ENCODE peak calls at places on chromosome 1, in four cellular contexts. One of them, this sample, is unnamed.

GRCh38 chr1:224897501-224897900 is 32.0 kb upstream of the DNAH14 start:
- DNase-seq in CD4-positive, alpha-beta memory T cell: no peak
- DNase-seq in heart right ventricle: no peak
- DNase-seq in effector memory CD4-positive, alpha-beta T cell: no peak
- DNase-seq in this sample: no peak

GRCh38 chr1:67771776-67772175 is 61.5 kb downstream of the GNG12 start:
- DNase-seq in heart right ventricle: no peak
- DNase-seq in effector memory CD4-positive, alpha-beta T cell: no peak
- DNase-seq in CD4-positive, alpha-beta memory T cell: no peak
- DNase-seq in this sample: no peak

GRCh38 chr1:182389619-182390047 is 2.0 kb downstream of the GLUL start:
- DNase-seq in effector memory CD4-positive, alpha-beta T cell: no peak
- DNase-seq in heart right ventricle: peak
- DNase-seq in CD4-positive, alpha-beta memory T cell: no peak
- DNase-seq in this sample: no peak

GRCh38 chr1:107141491-107142369 is 891 bp downstream of the NTNG1 start:
- DNase-seq in CD4-positive, alpha-beta memory T cell: peak
- DNase-seq in effector memory CD4-positive, alpha-beta T cell: no peak
- DNase-seq in heart right ventricle: no peak
- DNase-seq in this sample: no peak

GRCh38 chr1:200442537-200443169 is 32.8 kb upstream of the ZNF281 start:
- DNase-seq in heart right ventricle: no peak
- DNase-seq in effector memory CD4-positive, alpha-beta T cell: no peak
- DNase-seq in CD4-positive, alpha-beta memory T cell: no peak
- DNase-seq in this sample: no peak

GRCh38 chr1:100643430-100644196 is 75.9 kb upstream of the VCAM1 start:
- DNase-seq in CD4-positive, alpha-beta memory T cell: no peak
- DNase-seq in heart right ventricle: no peak
- DNase-seq in effector memory CD4-positive, alpha-beta T cell: no peak
- DNase-seq in this sample: no peak

GRCh38 chr1:230883964-230884363 is 15.6 kb upstream of the C1orf198 start:
- DNase-seq in heart right ventricle: no peak
- DNase-seq in effector memory CD4-positive, alpha-beta T cell: no peak
- DNase-seq in CD4-positive, alpha-beta memory T cell: no peak
- DNase-seq in this sample: no peak

GRCh38 chr1:175373786-175374623 is 181.4 kb upstream of the KIAA0040 start:
- DNase-seq in effector memory CD4-positive, alpha-beta T cell: no peak
- DNase-seq in CD4-positive, alpha-beta memory T cell: no peak
- DNase-seq in heart right ventricle: no peak
- DNase-seq in this sample: no peak

GRCh38 chr1:39866767-39867166 is 16.5 kb downstream of the TRIT1 start:
- DNase-seq in heart right ventricle: no peak
- DNase-seq in effector memory CD4-positive, alpha-beta T cell: no peak
- DNase-seq in CD4-positive, alpha-beta memory T cell: no peak
- DNase-seq in this sample: no peak

GRCh38 chr1:232875536-232875935 is 70.3 kb downstream of the MAP10 start:
- DNase-seq in heart right ventricle: no peak
- DNase-seq in effector memory CD4-positive, alpha-beta T cell: no peak
- DNase-seq in CD4-positive, alpha-beta memory T cell: no peak
- DNase-seq in this sample: no peak

GRCh38 chr1:10730985-10731384 is 65.5 kb downstream of the CASZ1 start:
- DNase-seq in CD4-positive, alpha-beta memory T cell: no peak
- DNase-seq in heart right ventricle: no peak
- DNase-seq in effector memory CD4-positive, alpha-beta T cell: no peak
- DNase-seq in this sample: no peak

GRCh38 chr1:214584805-214585766 is 17.9 kb upstream of the CENPF start:
- DNase-seq in heart right ventricle: no peak
- DNase-seq in effector memory CD4-positive, alpha-beta T cell: no peak
- DNase-seq in CD4-positive, alpha-beta memory T cell: no peak
- DNase-seq in this sample: no peak

GRCh38 chr1:1001631-1002300 is 1.9 kb upstream of the HES4 start:
- DNase-seq in heart right ventricle: peak
- DNase-seq in effector memory CD4-positive, alpha-beta T cell: peak
- DNase-seq in CD4-positive, alpha-beta memory T cell: peak
- DNase-seq in this sample: peak

GRCh38 chr1:201275266-201275666 is 8.0 kb upstream of the PKP1 start:
- DNase-seq in CD4-positive, alpha-beta memory T cell: no peak
- DNase-seq in heart right ventricle: peak
- DNase-seq in effector memory CD4-positive, alpha-beta T cell: no peak
- DNase-seq in this sample: no peak

GRCh38 chr1:158611916-158612315 is 6.8 kb downstream of the OR10Z1 start:
- DNase-seq in CD4-positive, alpha-beta memory T cell: no peak
- DNase-seq in effector memory CD4-positive, alpha-beta T cell: no peak
- DNase-seq in heart right ventricle: no peak
- DNase-seq in this sample: no peak

GRCh38 chr1:230797376-230798186 is 50.4 kb downstream of the CAPN9 start:
- DNase-seq in heart right ventricle: peak
- DNase-seq in effector memory CD4-positive, alpha-beta T cell: no peak
- DNase-seq in CD4-positive, alpha-beta memory T cell: no peak
- DNase-seq in this sample: no peak

GRCh38 chr1:34763142-34763781 is 3.7 kb downstream of the GJB4 start:
- DNase-seq in CD4-positive, alpha-beta memory T cell: no peak
- DNase-seq in heart right ventricle: no peak
- DNase-seq in effector memory CD4-positive, alpha-beta T cell: no peak
- DNase-seq in this sample: no peak

GRCh38 chr1:203504400-203505250 is 10.7 kb downstream of the OPTC start:
- DNase-seq in effector memory CD4-positive, alpha-beta T cell: peak
- DNase-seq in CD4-positive, alpha-beta memory T cell: peak
- DNase-seq in heart right ventricle: peak
- DNase-seq in this sample: peak

GRCh38 chr1:111988377-111988742 is 1.1 kb downstream of the KCND3 start:
- DNase-seq in CD4-positive, alpha-beta memory T cell: no peak
- DNase-seq in effector memory CD4-positive, alpha-beta T cell: no peak
- DNase-seq in heart right ventricle: no peak
- DNase-seq in this sample: no peak

GRCh38 chr1:228102791-228103620 is at the start of gene C1orf35:
- DNase-seq in heart right ventricle: peak
- DNase-seq in effector memory CD4-positive, alpha-beta T cell: peak
- DNase-seq in CD4-positive, alpha-beta memory T cell: peak
- DNase-seq in this sample: peak

GRCh38 chr1:50971748-50972305 is 1.8 kb downstream of the CDKN2C start:
- DNase-seq in effector memory CD4-positive, alpha-beta T cell: no peak
- DNase-seq in heart right ventricle: no peak
- DNase-seq in CD4-positive, alpha-beta memory T cell: no peak
- DNase-seq in this sample: no peak

GRCh38 chr1:27009601-27010197 is 3.0 kb downstream of the TENT5B start:
- DNase-seq in effector memory CD4-positive, alpha-beta T cell: no peak
- DNase-seq in heart right ventricle: peak
- DNase-seq in CD4-positive, alpha-beta memory T cell: no peak
- DNase-seq in this sample: no peak
- H3K27ac ChIP-seq in effector memory CD4-positive, alpha-beta T cell: no peak
- H3K27ac ChIP-seq in heart right ventricle: peak
- H3K27ac ChIP-seq in CD4-positive, alpha-beta memory T cell: no peak
- H3K27ac ChIP-seq in this sample: no peak

GRCh38 chr1:20168547-20169491 is 17.1 kb upstream of the UBXN10 start:
- DNase-seq in heart right ventricle: no peak
- DNase-seq in effector memory CD4-positive, alpha-beta T cell: no peak
- DNase-seq in CD4-positive, alpha-beta memory T cell: no peak
- DNase-seq in this sample: no peak

GRCh38 chr1:20164694-20165202 is 21.1 kb upstream of the UBXN10 start:
- DNase-seq in effector memory CD4-positive, alpha-beta T cell: no peak
- DNase-seq in heart right ventricle: peak
- DNase-seq in CD4-positive, alpha-beta memory T cell: no peak
- DNase-seq in this sample: no peak

GRCh38 chr1:20165522-20165951 is 20.4 kb upstream of the UBXN10 start:
- DNase-seq in CD4-positive, alpha-beta memory T cell: no peak
- DNase-seq in heart right ventricle: no peak
- DNase-seq in effector memory CD4-positive, alpha-beta T cell: no peak
- DNase-seq in this sample: no peak

GRCh38 chr1:20167126-20167525 is 18.8 kb upstream of the UBXN10 start:
- DNase-seq in effector memory CD4-positive, alpha-beta T cell: no peak
- DNase-seq in heart right ventricle: no peak
- DNase-seq in CD4-positive, alpha-beta memory T cell: no peak
- DNase-seq in this sample: no peak

DNA sequence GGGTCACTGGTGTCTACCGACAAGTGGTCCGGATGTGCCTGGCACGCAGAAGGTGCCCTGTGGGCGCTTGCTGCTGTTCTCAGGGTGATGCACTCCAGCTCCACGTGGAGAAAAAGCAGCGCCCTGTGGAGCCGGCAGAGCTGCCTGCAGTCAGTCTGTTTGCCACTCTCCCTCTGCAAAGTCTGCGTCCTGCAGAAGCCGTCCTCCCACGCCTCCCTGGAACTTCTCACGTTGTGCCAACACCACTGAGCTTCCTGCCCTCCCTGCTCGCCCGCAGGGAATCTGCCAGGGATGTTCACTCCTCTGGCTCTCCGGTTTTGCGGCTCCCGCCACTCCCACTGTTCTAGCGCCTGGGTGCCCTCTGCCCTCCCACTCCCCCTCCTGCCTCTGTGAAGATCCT is 19.8 kb upstream of the UBXN10 start:
- DNase-seq in CD4-positive, alpha-beta memory T cell: no peak
- DNase-seq in effector memory CD4-positive, alpha-beta T cell: no peak
- DNase-seq in heart right ventricle: no peak
- DNase-seq in this sample: no peak
- H3K4me3 ChIP-seq in CD4-positive, alpha-beta memory T cell: no peak
- H3K4me3 ChIP-seq in effector memory CD4-positive, alpha-beta T cell: no peak
- H3K4me3 ChIP-seq in heart right ventricle: no peak
- H3K4me3 ChIP-seq in this sample: no peak

GRCh38 chr1:153770812-153771211 is 4.4 kb upstream of the SLC27A3 start:
- DNase-seq in effector memory CD4-positive, alpha-beta T cell: no peak
- DNase-seq in heart right ventricle: peak
- DNase-seq in CD4-positive, alpha-beta memory T cell: no peak
- DNase-seq in this sample: no peak
- H3K27ac ChIP-seq in effector memory CD4-positive, alpha-beta T cell: no peak
- H3K27ac ChIP-seq in heart right ventricle: peak
- H3K27ac ChIP-seq in CD4-positive, alpha-beta memory T cell: no peak
- H3K27ac ChIP-seq in this sample: no peak

DNA sequence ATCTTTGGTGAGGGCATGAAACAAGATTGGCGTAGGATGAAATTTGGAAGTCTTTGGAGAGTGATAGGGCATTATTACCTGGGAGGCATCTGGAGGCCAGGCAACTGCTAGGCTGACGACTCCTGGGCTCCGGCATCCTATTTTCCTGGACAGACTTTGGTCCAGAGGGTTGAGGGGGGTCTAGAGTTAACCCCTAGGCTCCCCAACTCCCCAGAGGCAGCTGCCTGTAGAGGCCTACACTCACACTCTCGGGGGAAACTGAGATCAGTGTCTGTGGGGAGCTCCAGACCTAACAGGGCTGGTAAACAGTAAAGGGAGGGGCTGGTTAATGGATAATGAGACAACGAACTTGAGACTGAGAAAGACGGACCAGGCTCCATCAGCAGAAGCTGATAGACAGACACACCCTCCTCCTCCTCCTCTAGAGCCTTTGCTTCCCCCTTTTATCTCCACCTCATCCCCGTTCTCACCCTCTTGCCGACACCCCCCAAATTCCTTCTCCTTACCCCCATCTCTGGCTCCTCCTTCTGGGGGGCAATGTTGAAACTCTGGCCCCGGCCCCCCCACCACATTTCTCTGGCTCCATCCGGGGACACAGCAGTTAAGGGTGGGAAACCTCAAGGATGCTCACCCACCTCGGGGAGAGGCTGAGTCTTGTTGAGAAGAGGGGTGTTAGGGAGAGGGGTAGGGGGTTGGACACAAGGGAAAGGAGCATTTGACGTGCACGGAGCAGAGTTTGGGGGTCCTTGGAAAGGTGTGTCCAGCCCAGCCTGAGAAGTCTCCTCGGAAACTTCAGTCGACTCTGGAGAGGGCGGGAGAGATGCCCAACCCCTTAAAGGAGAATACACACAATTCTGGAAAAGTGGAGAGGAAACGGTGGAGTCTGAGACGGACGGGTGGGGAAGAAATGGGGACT is at the start of gene MTMR11:
- DNase-seq in effector memory CD4-positive, alpha-beta T cell: no peak
- DNase-seq in heart right ventricle: no peak
- DNase-seq in CD4-positive, alpha-beta memory T cell: no peak
- DNase-seq in this sample: no peak
- H3K4me3 ChIP-seq in effector memory CD4-positive, alpha-beta T cell: no peak
- H3K4me3 ChIP-seq in heart right ventricle: peak
- H3K4me3 ChIP-seq in CD4-positive, alpha-beta memory T cell: no peak
- H3K4me3 ChIP-seq in this sample: no peak

DNA sequence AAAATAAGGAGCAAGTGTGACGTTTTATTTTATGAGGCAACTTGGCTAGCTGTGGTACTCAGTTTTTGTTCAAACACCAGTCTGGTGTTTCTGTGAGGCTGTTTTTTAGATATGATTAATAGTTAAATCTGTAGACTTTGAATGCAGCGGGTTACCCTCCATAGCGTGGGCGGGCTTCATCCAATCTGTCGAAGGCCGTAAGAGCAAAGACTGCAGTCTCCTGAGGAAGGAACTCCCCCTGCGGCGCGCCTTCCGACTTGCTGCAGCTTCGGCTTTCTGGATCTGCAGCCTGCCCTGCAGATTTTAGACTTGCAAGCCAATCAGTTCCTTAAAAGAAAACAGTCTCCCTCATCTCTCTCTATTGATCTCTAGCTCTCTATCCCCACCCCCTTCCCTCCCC is 4.2 kb upstream of the ZNF496 start:
- DNase-seq in effector memory CD4-positive, alpha-beta T cell: no peak
- DNase-seq in CD4-positive, alpha-beta memory T cell: no peak
- DNase-seq in heart right ventricle: no peak
- DNase-seq in this sample: no peak
- H3K27ac ChIP-seq in effector memory CD4-positive, alpha-beta T cell: no peak
- H3K27ac ChIP-seq in CD4-positive, alpha-beta memory T cell: no peak
- H3K27ac ChIP-seq in heart right ventricle: peak
- H3K27ac ChIP-seq in this sample: no peak

GRCh38 chr1:226668173-226668560 is 70.9 kb downstream of the ITPKB start:
- DNase-seq in heart right ventricle: no peak
- DNase-seq in CD4-positive, alpha-beta memory T cell: no peak
- DNase-seq in effector memory CD4-positive, alpha-beta T cell: no peak
- DNase-seq in this sample: no peak
- H3K4me3 ChIP-seq in heart right ventricle: no peak
- H3K4me3 ChIP-seq in CD4-positive, alpha-beta memory T cell: no peak
- H3K4me3 ChIP-seq in effector memory CD4-positive, alpha-beta T cell: no peak
- H3K4me3 ChIP-seq in this sample: no peak